ENCODE peak calls at places on chromosomes 13 and 19, in seven cellular contexts. One of them, this sample, is unnamed.

GRCh38 chr13:106567421-106568224 is at the start of gene ARGLU1:
- DNase-seq in psoas muscle: peak; percentile 93
- DNase-seq in pancreas: peak; percentile 90
- DNase-seq in CD4-positive, CD25-positive, alpha-beta regulatory T cell: peak; percentile 95
- DNase-seq in A673: peak; percentile 95
- DNase-seq in spleen: peak; percentile 98
- DNase-seq in tibial artery: peak; percentile 96
- DNase-seq in this sample: peak; percentile 92

GRCh38 chr19:39411006-39411831 is 1.2 kb upstream of the PLEKHG2 start:
- DNase-seq in spleen: peak; percentile 83
- DNase-seq in A673: no peak
- DNase-seq in tibial artery: peak; percentile 85
- DNase-seq in pancreas: peak; percentile 70
- DNase-seq in CD4-positive, CD25-positive, alpha-beta regulatory T cell: peak; percentile 31
- DNase-seq in psoas muscle: peak; percentile 63
- DNase-seq in this sample: no peak

GRCh38 chr13:52850396-52851152 is 2.1 kb upstream of the PCDH8 start:
- DNase-seq in tibial artery: peak; percentile 71
- DNase-seq in psoas muscle: peak; percentile 73
- DNase-seq in pancreas: peak; percentile 63
- DNase-seq in A673: peak; percentile 75
- DNase-seq in CD4-positive, CD25-positive, alpha-beta regulatory T cell: peak; percentile 16
- DNase-seq in spleen: peak; percentile 84
- DNase-seq in this sample: peak; percentile 51

GRCh38 chr13:98436379-98436909 is 140.5 kb downstream of the STK24 start:
- DNase-seq in spleen: no peak
- DNase-seq in psoas muscle: no peak
- DNase-seq in CD4-positive, CD25-positive, alpha-beta regulatory T cell: no peak
- DNase-seq in tibial artery: no peak
- DNase-seq in A673: no peak
- DNase-seq in pancreas: no peak
- DNase-seq in this sample: no peak

GRCh38 chr13:41782086-41782485 is 178.8 kb downstream of the VWA8 start:
- DNase-seq in psoas muscle: no peak
- DNase-seq in CD4-positive, CD25-positive, alpha-beta regulatory T cell: no peak
- DNase-seq in tibial artery: no peak
- DNase-seq in pancreas: no peak
- DNase-seq in A673: no peak
- DNase-seq in spleen: no peak
- DNase-seq in this sample: peak; percentile 9

GRCh38 chr19:47109541-47110375 is 3.8 kb downstream of the ZC3H4 start:
- DNase-seq in psoas muscle: no peak
- DNase-seq in tibial artery: no peak
- DNase-seq in pancreas: no peak
- DNase-seq in CD4-positive, CD25-positive, alpha-beta regulatory T cell: peak; percentile 49
- DNase-seq in A673: peak; percentile 63
- DNase-seq in spleen: peak; percentile 78
- DNase-seq in this sample: no peak

GRCh38 chr19:5298502-5298901 is 42.1 kb downstream of the PTPRS start:
- DNase-seq in psoas muscle: no peak
- DNase-seq in pancreas: peak; percentile 71
- DNase-seq in spleen: no peak
- DNase-seq in CD4-positive, CD25-positive, alpha-beta regulatory T cell: no peak
- DNase-seq in tibial artery: no peak
- DNase-seq in A673: no peak
- DNase-seq in this sample: no peak

GRCh38 chr13:24456396-24456795 is 56.2 kb downstream of the PARP4 start:
- DNase-seq in CD4-positive, CD25-positive, alpha-beta regulatory T cell: no peak
- DNase-seq in tibial artery: no peak
- DNase-seq in spleen: no peak
- DNase-seq in pancreas: no peak
- DNase-seq in psoas muscle: no peak
- DNase-seq in A673: no peak
- DNase-seq in this sample: no peak

GRCh38 chr13:90276208-90276607 is 1071.3 kb upstream of the MIR17HG start:
- DNase-seq in tibial artery: no peak
- DNase-seq in psoas muscle: no peak
- DNase-seq in A673: no peak
- DNase-seq in CD4-positive, CD25-positive, alpha-beta regulatory T cell: no peak
- DNase-seq in spleen: no peak
- DNase-seq in pancreas: no peak
- DNase-seq in this sample: no peak

GRCh38 chr13:27172495-27172842 is 858 bp upstream of the USP12 start:
- DNase-seq in pancreas: no peak
- DNase-seq in psoas muscle: no peak
- DNase-seq in tibial artery: no peak
- DNase-seq in CD4-positive, CD25-positive, alpha-beta regulatory T cell: no peak
- DNase-seq in A673: no peak
- DNase-seq in spleen: no peak
- DNase-seq in this sample: no peak

GRCh38 chr19:44723952-44724319 is 24.6 kb upstream of the BCL3 start:
- DNase-seq in pancreas: peak; percentile 74
- DNase-seq in A673: peak; percentile 81
- DNase-seq in psoas muscle: peak; percentile 84
- DNase-seq in tibial artery: peak; percentile 87
- DNase-seq in CD4-positive, CD25-positive, alpha-beta regulatory T cell: peak; percentile 77
- DNase-seq in spleen: peak; percentile 95
- DNase-seq in this sample: peak; percentile 24

GRCh38 chr19:21439372-21439771 is 42.4 kb downstream of the ZNF493 start:
- DNase-seq in CD4-positive, CD25-positive, alpha-beta regulatory T cell: no peak
- DNase-seq in spleen: no peak
- DNase-seq in psoas muscle: no peak
- DNase-seq in tibial artery: no peak
- DNase-seq in A673: no peak
- DNase-seq in pancreas: peak; percentile 53
- DNase-seq in this sample: no peak

GRCh38 chr13:94291631-94292322 is 187.7 kb downstream of the DCT start:
- DNase-seq in spleen: no peak
- DNase-seq in A673: no peak
- DNase-seq in tibial artery: no peak
- DNase-seq in CD4-positive, CD25-positive, alpha-beta regulatory T cell: no peak
- DNase-seq in psoas muscle: no peak
- DNase-seq in pancreas: no peak
- DNase-seq in this sample: no peak

GRCh38 chr13:52109096-52109495 is 19.8 kb downstream of the NEK5 start:
- DNase-seq in pancreas: no peak
- DNase-seq in A673: no peak
- DNase-seq in tibial artery: no peak
- DNase-seq in spleen: no peak
- DNase-seq in CD4-positive, CD25-positive, alpha-beta regulatory T cell: no peak
- DNase-seq in psoas muscle: no peak
- DNase-seq in this sample: no peak

GRCh38 chr19:13764101-13764807 is at the start of gene MRI1:
- DNase-seq in spleen: peak; percentile 91
- DNase-seq in pancreas: peak; percentile 82
- DNase-seq in CD4-positive, CD25-positive, alpha-beta regulatory T cell: peak; percentile 53
- DNase-seq in psoas muscle: peak; percentile 86
- DNase-seq in tibial artery: peak; percentile 90
- DNase-seq in A673: peak; percentile 86
- DNase-seq in this sample: peak; percentile 64

GRCh38 chr13:66689037-66689619 is 541.0 kb downstream of the PCDH9 start:
- DNase-seq in A673: peak; percentile 3
- DNase-seq in spleen: no peak
- DNase-seq in CD4-positive, CD25-positive, alpha-beta regulatory T cell: no peak
- DNase-seq in tibial artery: no peak
- DNase-seq in pancreas: no peak
- DNase-seq in psoas muscle: no peak
- DNase-seq in this sample: no peak

GRCh38 chr19:3285647-3286176 is 61.3 kb downstream of the CELF5 start:
- DNase-seq in psoas muscle: no peak
- DNase-seq in pancreas: no peak
- DNase-seq in A673: no peak
- DNase-seq in spleen: no peak
- DNase-seq in tibial artery: no peak
- DNase-seq in CD4-positive, CD25-positive, alpha-beta regulatory T cell: peak; percentile 39
- DNase-seq in this sample: no peak

GRCh38 chr13:27053902-27054595 is 117.6 kb downstream of the USP12 start:
- DNase-seq in A673: no peak
- DNase-seq in CD4-positive, CD25-positive, alpha-beta regulatory T cell: no peak
- DNase-seq in pancreas: no peak
- DNase-seq in spleen: no peak
- DNase-seq in psoas muscle: no peak
- DNase-seq in tibial artery: no peak
- DNase-seq in this sample: no peak

GRCh38 chr13:95931300-95932025 is 121.7 kb downstream of the UGGT2 start:
- DNase-seq in spleen: no peak
- DNase-seq in psoas muscle: no peak
- DNase-seq in A673: no peak
- DNase-seq in tibial artery: no peak
- DNase-seq in pancreas: no peak
- DNase-seq in CD4-positive, CD25-positive, alpha-beta regulatory T cell: no peak
- DNase-seq in this sample: no peak

GRCh38 chr19:30350995-30351394 is 21.2 kb upstream of the ZNF536 start:
- DNase-seq in A673: no peak
- DNase-seq in spleen: no peak
- DNase-seq in CD4-positive, CD25-positive, alpha-beta regulatory T cell: no peak
- DNase-seq in psoas muscle: no peak
- DNase-seq in tibial artery: no peak
- DNase-seq in pancreas: no peak
- DNase-seq in this sample: no peak

GRCh38 chr19:11254662-11255061 is 7.7 kb downstream of the DOCK6 start:
- DNase-seq in tibial artery: no peak
- DNase-seq in A673: no peak
- DNase-seq in pancreas: no peak
- DNase-seq in CD4-positive, CD25-positive, alpha-beta regulatory T cell: no peak
- DNase-seq in psoas muscle: no peak
- DNase-seq in spleen: no peak
- DNase-seq in this sample: no peak
- H3K27ac ChIP-seq in tibial artery: no peak overlapping the region
- H3K27ac ChIP-seq in A673: no peak overlapping the region
- H3K27ac ChIP-seq in pancreas: no peak overlapping the region
- H3K27ac ChIP-seq in CD4-positive, CD25-positive, alpha-beta regulatory T cell: no peak overlapping the region
- H3K27ac ChIP-seq in psoas muscle: peak overlapping the region; percentile 49
- H3K27ac ChIP-seq in spleen: no peak overlapping the region
- H3K27ac ChIP-seq in this sample: no peak overlapping the region

GRCh38 chr13:48429036-48429435 is 16.1 kb upstream of the LPAR6 start:
- DNase-seq in A673: no peak
- DNase-seq in tibial artery: no peak
- DNase-seq in psoas muscle: no peak
- DNase-seq in spleen: no peak
- DNase-seq in pancreas: no peak
- DNase-seq in CD4-positive, CD25-positive, alpha-beta regulatory T cell: no peak
- DNase-seq in this sample: no peak

GRCh38 chr13:48434203-48434602 is 21.3 kb upstream of the LPAR6 start:
- DNase-seq in pancreas: no peak
- DNase-seq in tibial artery: no peak
- DNase-seq in spleen: no peak
- DNase-seq in CD4-positive, CD25-positive, alpha-beta regulatory T cell: no peak
- DNase-seq in psoas muscle: no peak
- DNase-seq in A673: no peak
- DNase-seq in this sample: no peak

GRCh38 chr13:48431987-48432615 is 19.2 kb upstream of the LPAR6 start:
- DNase-seq in pancreas: no peak
- DNase-seq in CD4-positive, CD25-positive, alpha-beta regulatory T cell: no peak
- DNase-seq in psoas muscle: no peak
- DNase-seq in A673: peak; percentile 14
- DNase-seq in spleen: no peak
- DNase-seq in tibial artery: no peak
- DNase-seq in this sample: no peak

GRCh38 chr13:48429886-48430285 is 17.0 kb upstream of the LPAR6 start:
- DNase-seq in A673: no peak
- DNase-seq in spleen: no peak
- DNase-seq in psoas muscle: no peak
- DNase-seq in pancreas: no peak
- DNase-seq in CD4-positive, CD25-positive, alpha-beta regulatory T cell: no peak
- DNase-seq in tibial artery: no peak
- DNase-seq in this sample: no peak

DNA sequence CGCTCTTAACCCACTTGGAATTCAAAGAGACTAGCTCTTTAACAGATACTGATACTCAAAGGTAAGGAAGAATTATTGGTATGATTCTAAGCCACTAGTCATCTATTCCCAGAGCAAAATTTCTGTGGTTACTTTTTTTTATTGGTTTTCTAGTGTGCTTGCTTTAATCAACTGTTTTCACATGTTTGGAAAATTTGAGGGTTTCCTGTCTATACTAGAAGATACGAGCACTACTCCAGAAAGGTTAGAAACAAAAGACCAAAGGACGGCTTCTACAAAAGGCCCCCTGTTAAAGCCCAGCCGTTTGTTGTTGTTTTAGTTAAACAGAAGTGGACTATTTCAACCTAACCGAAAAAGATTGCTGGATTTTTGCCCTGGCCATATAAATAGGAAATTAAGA is 18.5 kb upstream of the LPAR6 start:
- DNase-seq in CD4-positive, CD25-positive, alpha-beta regulatory T cell: no peak
- DNase-seq in pancreas: no peak
- DNase-seq in psoas muscle: no peak
- DNase-seq in tibial artery: no peak
- DNase-seq in spleen: no peak
- DNase-seq in A673: no peak
- DNase-seq in this sample: no peak
- H3K27ac ChIP-seq in CD4-positive, CD25-positive, alpha-beta regulatory T cell: no peak overlapping the region
- H3K27ac ChIP-seq in pancreas: no peak overlapping the region
- H3K27ac ChIP-seq in psoas muscle: no peak overlapping the region
- H3K27ac ChIP-seq in tibial artery: peak overlapping the region; percentile 63
- H3K27ac ChIP-seq in spleen: peak overlapping the region; percentile 15
- H3K27ac ChIP-seq in A673: no peak overlapping the region
- H3K27ac ChIP-seq in this sample: peak overlapping the region; percentile 66

DNA sequence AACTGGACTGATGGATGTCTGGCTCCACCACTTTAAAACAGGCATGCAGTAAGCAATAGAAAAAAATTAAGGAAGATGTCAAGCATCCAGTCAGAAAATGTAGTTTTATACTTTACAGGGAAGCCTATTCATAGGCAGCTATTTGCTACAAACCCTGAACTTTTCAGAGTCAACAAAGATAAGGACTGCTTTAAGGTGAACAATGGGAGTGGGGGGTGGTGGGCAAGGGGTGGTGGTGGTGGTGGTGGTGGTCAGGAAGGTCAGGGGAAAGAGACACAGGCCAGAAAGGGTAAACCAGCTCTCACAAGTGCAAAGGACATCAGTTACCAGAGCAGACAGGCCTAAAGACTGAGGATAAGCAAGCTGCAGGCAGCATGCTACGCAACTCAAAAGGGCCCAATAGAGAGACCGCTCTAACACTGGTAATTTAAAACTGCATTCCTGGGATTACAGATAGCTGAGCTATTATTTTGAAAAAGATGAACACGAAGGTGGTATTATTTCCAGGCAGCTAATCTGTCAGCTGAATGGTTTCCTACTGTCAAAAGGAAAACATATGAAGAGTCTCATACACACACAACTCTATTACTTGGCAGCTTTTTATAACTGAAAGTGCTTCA is 14.8 kb downstream of the BRD4 start:
- DNase-seq in tibial artery: no peak
- DNase-seq in CD4-positive, CD25-positive, alpha-beta regulatory T cell: no peak
- DNase-seq in spleen: no peak
- DNase-seq in A673: no peak
- DNase-seq in pancreas: no peak
- DNase-seq in psoas muscle: no peak
- DNase-seq in this sample: no peak
- H3K27ac ChIP-seq in tibial artery: peak overlapping the region; percentile 25
- H3K27ac ChIP-seq in CD4-positive, CD25-positive, alpha-beta regulatory T cell: peak overlapping the region; percentile 37
- H3K27ac ChIP-seq in spleen: no peak overlapping the region
- H3K27ac ChIP-seq in A673: peak overlapping the region; percentile 23
- H3K27ac ChIP-seq in pancreas: no peak overlapping the region
- H3K27ac ChIP-seq in psoas muscle: peak overlapping the region; percentile 81
- H3K27ac ChIP-seq in this sample: no peak overlapping the region

DNA sequence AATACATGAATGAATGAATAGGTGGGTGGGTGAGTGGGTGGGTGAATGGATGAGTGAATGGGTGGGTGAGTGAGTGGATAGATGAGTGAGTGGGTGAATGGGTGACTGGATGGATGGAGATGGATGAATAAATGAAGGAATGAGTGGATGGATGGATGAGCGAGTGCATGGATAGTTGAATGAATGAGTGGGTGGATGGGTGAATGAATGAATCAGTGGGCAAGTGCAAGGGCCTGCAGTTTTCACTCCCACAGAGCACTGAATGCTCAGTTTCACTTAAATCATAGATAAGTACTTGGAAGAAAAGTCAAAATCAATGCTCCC is 12.4 kb downstream of the GAS6 start:
- DNase-seq in tibial artery: no peak
- DNase-seq in spleen: no peak
- DNase-seq in pancreas: no peak
- DNase-seq in CD4-positive, CD25-positive, alpha-beta regulatory T cell: no peak
- DNase-seq in A673: no peak
- DNase-seq in psoas muscle: no peak
- DNase-seq in this sample: no peak
- H3K27ac ChIP-seq in tibial artery: no peak overlapping the region
- H3K27ac ChIP-seq in spleen: no peak overlapping the region
- H3K27ac ChIP-seq in pancreas: no peak overlapping the region
- H3K27ac ChIP-seq in CD4-positive, CD25-positive, alpha-beta regulatory T cell: no peak overlapping the region
- H3K27ac ChIP-seq in A673: no peak overlapping the region
- H3K27ac ChIP-seq in psoas muscle: no peak overlapping the region
- H3K27ac ChIP-seq in this sample: no peak overlapping the region